ENCODE peak calls at places on chromosome 1, in five cellular contexts. D, V, S, Z and Q are unnamed samples.

GRCh38 chr1:213745451-213745850 is 242.3 kb upstream of the PROX1 start:
- DNase-seq in S (no peak), D (no peak), Z (no peak), V (no peak), Q (no peak)

GRCh38 chr1:30763654-30764248 is 6.2 kb upstream of the LAPTM5 start:
- DNase-seq in S (no peak), V (no peak), Z (no peak), D (no peak), Q (no peak)

GRCh38 chr1:210792250-210792649 is 341.7 kb downstream of the KCNH1 start:
- DNase-seq in Z (no peak), S (no peak), V (no peak), D (no peak), Q (no peak)

GRCh38 chr1:151485685-151486255 is 25.4 kb upstream of the CGN start:
- DNase-seq in S (no peak), D (no peak), V (no peak), Z (no peak), Q (no peak)

GRCh38 chr1:172177849-172178248 is 242.6 kb upstream of the C1orf105 start:
- DNase-seq in S (no peak), V (no peak), D (no peak), Z (no peak), Q (no peak)

GRCh38 chr1:2304921-2305681 is 77.0 kb downstream of the SKI start:
- DNase-seq in D (no peak), S (no peak), Z (no peak), V (no peak), Q (no peak)

GRCh38 chr1:14627608-14628489 is 29.4 kb downstream of the KAZN start:
- DNase-seq in Z (no peak), S (no peak), V (no peak), D (no peak), Q (no peak)

GRCh38 chr1:63545780-63546179 is 22.5 kb downstream of the EFCAB7 start:
- DNase-seq in V (peak), Z (no peak), D (no peak), S (peak), Q (no peak)